ENCODE peak calls at places on chromosomes 12 and 14, in nine cellular contexts. N, E, W, P, L, H, D, Z and C are unnamed samples.

GRCh38 chr12:123519151-123520001 is 14.1 kb downstream of the RILPL1 start:
- DNase-seq in N (no peak), P (no peak), Z (no peak), H (no peak), L (no peak), E (no peak), D (peak), W (no peak), C (peak)

GRCh38 chr14:54589076-54589475 is 22.1 kb downstream of the SAMD4A start:
- DNase-seq in P (no peak), N (no peak), W (no peak), D (no peak), Z (no peak), E (no peak), L (no peak), H (no peak), C (no peak)

GRCh38 chr14:106522990-106523389 is 996.6 kb downstream of the TMEM121 start:
- DNase-seq in N (no peak), E (no peak), H (no peak), Z (no peak), W (no peak), D (no peak), P (no peak), L (no peak), C (no peak)

GRCh38 chr12:107165581-107165980 is 72.2 kb upstream of the CRY1 start:
- DNase-seq in N (no peak), H (no peak), L (no peak), D (no peak), Z (no peak), E (no peak), W (no peak), P (no peak), C (no peak)

GRCh38 chr14:31945074-31945613 is 132.0 kb upstream of the ARHGAP5 start:
- DNase-seq in L (no peak), E (no peak), N (no peak), Z (no peak), H (peak), D (no peak), P (no peak), W (no peak), C (no peak)

GRCh38 chr14:51534623-51535022 is 117.1 kb upstream of the FRMD6 start:
- DNase-seq in W (no peak), L (no peak), H (no peak), N (no peak), P (no peak), D (peak), Z (no peak), E (no peak), C (peak)

GRCh38 chr14:50741571-50741970 is 73.5 kb upstream of the SAV1 start:
- DNase-seq in N (no peak), H (no peak), E (no peak), P (no peak), Z (no peak), W (no peak), D (peak), L (no peak), C (peak)

GRCh38 chr12:119870462-119870861 is 6.7 kb downstream of the CIT start:
- DNase-seq in P (no peak), W (no peak), D (peak), N (no peak), L (no peak), E (no peak), H (no peak), Z (no peak), C (peak)

GRCh38 chr14:95460647-95461478 is 55.6 kb downstream of the SYNE3 start:
- DNase-seq in L (no peak), N (no peak), P (no peak), E (no peak), W (peak), Z (no peak), D (peak), H (no peak), C (no peak)

GRCh38 chr12:113185180-113186032 is at the start of the genes DDX54 and RITA1:
- DNase-seq in N (peak), H (peak), E (peak), W (peak), D (peak), L (peak), P (peak), Z (peak), C (peak)

GRCh38 chr12:126036348-126036747 is 971.1 kb downstream of the AACS start:
- DNase-seq in E (no peak), H (no peak), P (no peak), L (no peak), N (no peak), Z (no peak), D (no peak), W (no peak), C (no peak)

GRCh38 chr14:105532111-105532623 is 5.8 kb downstream of the TMEM121 start:
- DNase-seq in Z (no peak), H (no peak), P (no peak), N (no peak), D (no peak), W (no peak), E (no peak), L (no peak), C (no peak)

GRCh38 chr14:102914474-102915291 is 7.8 kb upstream of the AMN start:
- DNase-seq in P (no peak), L (no peak), W (no peak), Z (no peak), D (no peak), H (no peak), E (no peak), N (no peak), C (no peak)

GRCh38 chr14:104048758-104049496 is 36.6 kb upstream of the ASPG start:
- DNase-seq in N (no peak), P (no peak), Z (no peak), H (no peak), L (no peak), E (no peak), D (peak), W (no peak), C (no peak)

GRCh38 chr14:22838631-22839041 is 2.3 kb downstream of the MMP14 start:
- DNase-seq in D (peak), P (no peak), E (no peak), Z (no peak), H (no peak), N (peak), W (no peak), L (no peak), C (no peak)

GRCh38 chr14:102951799-102952198 is 29.3 kb downstream of the AMN start:
- DNase-seq in P (no peak), L (no peak), Z (no peak), E (no peak), N (no peak), W (no peak), H (no peak), D (no peak), C (no peak)

GRCh38 chr12:15356831-15357456 is 34.6 kb downstream of the PTPRO start:
- DNase-seq in L (no peak), P (no peak), W (peak), E (no peak), N (no peak), D (no peak), H (no peak), Z (no peak), C (no peak)

GRCh38 chr14:61930101-61930857 is 168.1 kb downstream of the SNAPC1 start:
- DNase-seq in D (no peak), P (no peak), W (no peak), H (no peak), L (no peak), N (no peak), Z (no peak), E (no peak), C (no peak)

GRCh38 chr12:65949009-65949623 is 124.8 kb downstream of the HMGA2 start:
- DNase-seq in N (no peak), W (no peak), L (no peak), E (no peak), D (no peak), H (no peak), Z (no peak), P (no peak), C (no peak)

GRCh38 chr12:25723921-25724491 is 170.9 kb upstream of the LMNTD1 start:
- DNase-seq in N (no peak), E (no peak), H (no peak), W (no peak), D (peak), L (no peak), P (no peak), Z (no peak), C (no peak)

GRCh38 chr12:91926810-91927209 is 218.8 kb downstream of the BTG1 start:
- DNase-seq in W (no peak), D (peak), N (no peak), E (no peak), P (no peak), Z (no peak), H (no peak), L (no peak), C (no peak)

GRCh38 chr12:40144023-40144422 is 38.1 kb upstream of the SLC2A13 start:
- DNase-seq in L (no peak), Z (peak), W (no peak), P (no peak), E (no peak), N (no peak), H (no peak), D (no peak), C (no peak)

GRCh38 chr12:109069307-109070231 is 17.2 kb downstream of the USP30 start:
- DNase-seq in L (no peak), H (no peak), D (no peak), W (no peak), N (no peak), E (no peak), Z (no peak), P (no peak), C (no peak)